ENCODE peak calls at places on chromosomes 1 and 21, in four cellular contexts. S is WTC11, X is K562, G is HepG2. Z is an unnamed sample.

GRCh38 chr1:2514863-2515762 is 11.3 kb downstream of the PANK4 start:
- DNase-seq in S (no peak), X (no peak), G (no peak), Z (no peak)

GRCh38 chr1:240691521-240692338 is 79.8 kb upstream of the GREM2 start:
- DNase-seq in S (peak), X (no peak), G (peak), Z (peak)

GRCh38 chr1:119358661-119359060 is 9.9 kb upstream of the HAO2 start:
- DNase-seq in S (no peak), X (no peak), G (no peak), Z (no peak)

GRCh38 chr1:201655243-201655642 is 116.3 kb downstream of the NAV1 start:
- DNase-seq in S (peak), X (peak), G (no peak), Z (no peak)

GRCh38 chr1:93080424-93080823 is 1.3 kb downstream of the MTF2 start:
- DNase-seq in S (no peak), X (peak), G (peak), Z (peak)

GRCh38 chr1:103309761-103310160 is 201.4 kb upstream of the COL11A1 start:
- DNase-seq in S (no peak), X (no peak), G (no peak), Z (no peak)

GRCh38 chr1:229108598-229109201 is 162.2 kb upstream of the RAB4A start:
- DNase-seq in S (no peak), X (no peak), G (peak), Z (no peak)

GRCh38 chr1:80367058-80367457 is 1360.5 kb upstream of the ADGRL4 start:
- DNase-seq in S (no peak), X (no peak), G (no peak), Z (no peak)

GRCh38 chr1:232675898-232676297 is 46.0 kb upstream of the SIPA1L2 start:
- DNase-seq in S (no peak), X (no peak), G (no peak), Z (no peak)

GRCh38 chr1:236994450-236994849 is 9.8 kb downstream of the MT1HL1 start:
- DNase-seq in S (no peak), X (no peak), G (no peak), Z (no peak)

GRCh38 chr21:15514073-15514946 is 215.5 kb upstream of the USP25 start:
- DNase-seq in S (no peak), X (no peak), G (peak), Z (no peak)

GRCh38 chr1:155293086-155293749 is 8.0 kb downstream of the PKLR start:
- DNase-seq in S (no peak), X (no peak), G (no peak), Z (no peak)

GRCh38 chr1:111660204-111661150 is 40.9 kb downstream of the RAP1A start:
- DNase-seq in S (no peak), X (peak), G (no peak), Z (no peak)

GRCh38 chr1:186882372-186883134 is 53.8 kb downstream of the PLA2G4A start:
- DNase-seq in S (no peak), X (no peak), G (no peak), Z (no peak)

GRCh38 chr21:38669186-38669585 is 136.5 kb upstream of the ETS2 start:
- DNase-seq in S (no peak), X (peak), G (peak), Z (peak)

GRCh38 chr1:237309595-237310118 is 267.7 kb downstream of the RYR2 start:
- DNase-seq in S (peak), X (no peak), G (no peak), Z (no peak)

GRCh38 chr1:53242381-53242780 is 4.1 kb upstream of the MAGOH start:
- DNase-seq in S (no peak), X (no peak), G (no peak), Z (no peak)

GRCh38 chr1:11645670-11646265 is 8.5 kb downstream of the FBXO2 start:
- DNase-seq in S (peak), X (peak), G (peak), Z (peak)

GRCh38 chr1:154741747-154742495 is 128.2 kb downstream of the KCNN3 start:
- DNase-seq in S (peak), X (peak), G (peak), Z (no peak)

GRCh38 chr1:47317841-47318240 is 3.9 kb upstream of the STIL start:
- DNase-seq in S (no peak), X (no peak), G (no peak), Z (no peak)

GRCh38 chr1:15324867-15325335 is 77.9 kb downstream of the FHAD1 start:
- DNase-seq in S (no peak), X (no peak), G (no peak), Z (no peak)

GRCh38 chr1:35451125-35451528 is 106.1 kb downstream of the KIAA0319L start:
- DNase-seq in S (peak), X (peak), G (peak), Z (peak)

GRCh38 chr1:96510911-96511310 is 210.7 kb upstream of the PTBP2 start:
- DNase-seq in S (no peak), X (no peak), G (no peak), Z (no peak)

GRCh38 chr1:229696385-229696784 is 70.3 kb downstream of the URB2 start:
- DNase-seq in S (peak), X (no peak), G (no peak), Z (no peak)

GRCh38 chr1:12174789-12175455 is 8.1 kb downstream of the TNFRSF1B start:
- DNase-seq in S (no peak), X (peak), G (no peak), Z (no peak)

GRCh38 chr1:16172964-16173446 is 17.1 kb upstream of the EPHA2 start:
- DNase-seq in S (no peak), X (peak), G (no peak), Z (no peak)

GRCh38 chr1:26449868-26450267 is 17.7 kb downstream of the DHDDS start:
- DNase-seq in S (no peak), X (no peak), G (no peak), Z (no peak)

GRCh38 chr1:170530972-170531757 is 801 bp upstream of the GORAB start:
- DNase-seq in S (peak), X (no peak), G (no peak), Z (no peak)

GRCh38 chr1:89060091-89060490 is 4.9 kb downstream of the GBP1 start:
- DNase-seq in S (no peak), X (no peak), G (no peak), Z (no peak)

DNA sequence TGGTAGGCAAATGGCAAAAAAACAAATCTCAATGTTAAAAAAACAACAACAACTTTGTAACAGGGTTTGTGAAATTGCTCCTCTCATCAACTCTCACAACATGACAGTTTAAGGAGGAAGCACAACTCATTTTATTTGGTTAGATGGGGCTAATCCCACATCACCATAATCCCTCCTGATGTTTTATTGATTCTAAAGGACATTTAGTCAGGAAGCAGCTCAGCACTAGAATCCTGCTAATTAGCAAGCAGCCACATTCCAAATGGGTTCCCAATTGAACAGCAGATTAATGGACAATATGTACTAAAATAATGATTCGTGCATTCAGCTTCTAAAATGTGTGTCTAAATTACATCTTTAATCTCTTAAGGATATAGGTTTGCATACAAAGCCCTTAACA is 55.7 kb downstream of the C1orf87 start:
- DNase-seq in S (no peak), X (no peak), G (no peak), Z (no peak)
- TF ChIP-seq HMGXB4 in S (no peak), X (no peak), G (no peak), Z (no peak)

DNA sequence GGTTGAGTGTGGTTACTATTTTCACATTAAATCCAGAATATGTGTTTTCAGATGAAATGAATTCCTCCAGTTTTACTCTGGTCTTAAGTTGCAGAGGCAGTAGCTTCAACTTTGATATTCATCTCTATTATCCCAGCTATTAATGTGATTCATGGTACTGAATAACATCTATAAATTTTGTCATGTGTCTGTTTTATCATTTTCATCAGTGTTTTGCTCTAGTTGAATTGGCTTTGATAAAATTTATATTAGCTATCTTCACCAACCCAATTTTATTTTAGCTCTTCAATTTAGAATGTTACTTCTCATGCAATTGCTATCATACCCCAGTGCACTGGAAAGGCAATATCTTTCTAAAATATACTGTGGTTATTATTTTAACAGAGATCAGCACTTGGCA is 184.2 kb downstream of the NCAM2 start:
- DNase-seq in S (no peak), X (no peak), G (no peak), Z (no peak)
- TF ChIP-seq JUN in S (no peak), X (no peak), G (no peak), Z (no peak)

GRCh38 chr1:205228052-205228451 is 306 bp downstream of the TMCC2 start:
- DNase-seq in S (no peak), X (no peak), G (no peak), Z (peak)
- TF ChIP-seq HMGXB4 in S (no peak), X (no peak), G (no peak), Z (no peak)

GRCh38 chr1:152912900-152913299 is 4.6 kb downstream of the IVL start:
- DNase-seq in S (no peak), X (no peak), G (no peak), Z (no peak)

GRCh38 chr1:152906023-152906565 is 2.3 kb upstream of the IVL start:
- DNase-seq in S (no peak), X (no peak), G (no peak), Z (peak)

GRCh38 chr1:152912471-152912870 is 4.1 kb downstream of the IVL start:
- DNase-seq in S (no peak), X (no peak), G (no peak), Z (no peak)

GRCh38 chr1:152904688-152905440 is 3.5 kb upstream of the IVL start:
- DNase-seq in S (no peak), X (no peak), G (no peak), Z (no peak)

GRCh38 chr1:152907686-152908601 is at the start of gene IVL:
- DNase-seq in S (no peak), X (no peak), G (no peak), Z (no peak)
- TF ChIP-seq JUN in S (no peak), X (no peak), G (no peak), Z (no peak)

GRCh38 chr1:165828581-165829329 is 1.3 kb downstream of the UCK2 start:
- DNase-seq in S (peak), X (peak), G (peak), Z (peak)
- TF ChIP-seq HMGXB4 in S (no peak), X (no peak), G (no peak), Z (no peak)

GRCh38 chr1:3940081-3940755 is 40.1 kb upstream of the C1orf174 start:
- DNase-seq in S (no peak), X (no peak), G (no peak), Z (no peak)
- TF ChIP-seq JUN in S (no peak), X (no peak), G (no peak), Z (no peak)

DNA sequence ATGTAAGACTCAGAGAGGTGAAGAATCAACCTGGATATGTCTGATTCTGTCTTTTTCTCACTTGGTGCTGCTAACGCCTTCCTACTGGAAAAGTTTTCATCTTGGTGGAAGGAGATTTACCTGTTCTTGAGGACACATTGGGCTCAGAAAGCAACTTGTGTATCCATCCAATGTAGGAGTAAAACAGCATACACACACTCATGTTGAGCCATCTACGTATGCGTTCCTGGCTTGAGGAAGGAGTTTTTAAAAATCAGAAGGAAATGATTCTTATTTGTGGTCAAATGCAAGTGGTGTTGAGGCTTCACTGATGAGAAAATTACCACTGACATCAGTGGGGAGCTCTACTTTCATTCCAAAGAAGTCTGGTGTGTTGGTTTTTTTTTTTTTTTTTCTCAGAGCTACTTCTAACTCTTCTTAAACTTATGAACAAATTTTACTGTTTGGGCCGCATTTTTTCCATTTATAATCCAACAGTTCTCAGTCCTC is 25.6 kb downstream of the XCL2 start:
- DNase-seq in S (no peak), X (no peak), G (no peak), Z (no peak)
- TF ChIP-seq HMGXB4 in S (no peak), X (no peak), G (no peak), Z (no peak)

GRCh38 chr1:49319426-49319963 is 542.8 kb upstream of the BEND5 start:
- DNase-seq in S (no peak), X (no peak), G (no peak), Z (no peak)
- TF ChIP-seq JUN in S (no peak), X (no peak), G (no peak), Z (no peak)

GRCh38 chr1:84613026-84613425 is 38.8 kb upstream of the CTBS start:
- DNase-seq in S (no peak), X (no peak), G (no peak), Z (no peak)
- TF ChIP-seq HMGXB4 in S (no peak), X (no peak), G (no peak), Z (no peak)

GRCh38 chr21:45517249-45518065 is 24.8 kb downstream of the SLC19A1 start:
- DNase-seq in S (no peak), X (no peak), G (no peak), Z (no peak)
- TF ChIP-seq JUN in S (no peak), X (no peak), G (no peak), Z (no peak)

Z was measured in A549.